ENCODE peak calls at places on chromosomes 7 and 10, in seven cellular contexts. T, H, L, N, X, D and R are unnamed samples.

GRCh38 chr7:91846436-91846835 is 34.1 kb downstream of the MTERF1 start:
- DNase-seq in T (peak; percentile 49), H (no peak), L (no peak), N (no peak), X (no peak), D (no peak), R (no peak)

GRCh38 chr7:11567571-11567970 is 264.4 kb downstream of the THSD7A start:
- DNase-seq in T (no peak), H (no peak), L (no peak), N (peak; percentile 9), X (no peak), D (no peak), R (no peak)

GRCh38 chr7:33762903-33763295 is 142.4 kb upstream of the BMPER start:
- DNase-seq in T (no peak), H (no peak), L (no peak), N (no peak), X (no peak), D (no peak), R (no peak)

GRCh38 chr7:102864958-102865357 is 47.8 kb upstream of the LRRC17 start:
- DNase-seq in T (no peak), H (no peak), L (no peak), N (peak; percentile 86), X (no peak), D (no peak), R (no peak)

GRCh38 chr10:133316266-133316665 is 7.6 kb downstream of the ZNF511 start:
- DNase-seq in T (no peak), H (peak; percentile 27), L (no peak), N (no peak), X (no peak), D (no peak), R (no peak)

GRCh38 chr10:98364432-98365102 is 50.4 kb downstream of the PYROXD2 start:
- DNase-seq in T (no peak), H (no peak), L (no peak), N (no peak), X (no peak), D (no peak), R (no peak)

GRCh38 chr7:49010717-49011116 is 86.4 kb downstream of the CDC14C start:
- DNase-seq in T (no peak), H (no peak), L (no peak), N (no peak), X (no peak), D (no peak), R (no peak)

GRCh38 chr10:63700209-63700934 is 179.2 kb downstream of the REEP3 start:
- DNase-seq in T (peak; percentile 98), H (no peak), L (peak; percentile 85), N (peak; percentile 99), X (no peak), D (no peak), R (peak; percentile 42)

GRCh38 chr10:46096909-46097575 is 51.0 kb upstream of the MSMB start:
- DNase-seq in T (peak; percentile 5), H (no peak), L (no peak), N (no peak), X (peak; percentile 22), D (peak; percentile 75), R (no peak)

GRCh38 chr10:103751696-103752287 is 103.6 kb downstream of the SH3PXD2A start:
- DNase-seq in T (no peak), H (no peak), L (no peak), N (no peak), X (no peak), D (no peak), R (no peak)

GRCh38 chr10:6503171-6503570 is 76.9 kb downstream of the PRKCQ start:
- DNase-seq in T (no peak), H (no peak), L (no peak), N (no peak), X (no peak), D (no peak), R (no peak)

GRCh38 chr10:10803273-10803672 is 214.4 kb upstream of the CELF2 start:
- DNase-seq in T (peak; percentile 57), H (no peak), L (no peak), N (no peak), X (no peak), D (no peak), R (no peak)

GRCh38 chr7:49644402-49645166 is 128.9 kb upstream of the VWC2 start:
- DNase-seq in T (no peak), H (peak; percentile 8), L (no peak), N (no peak), X (peak; percentile 14), D (no peak), R (no peak)

GRCh38 chr10:98374176-98374969 is 40.6 kb downstream of the PYROXD2 start:
- DNase-seq in T (peak; percentile 88), H (no peak), L (no peak), N (peak; percentile 78), X (no peak), D (no peak), R (no peak)

GRCh38 chr10:66322777-66323176 is 603.1 kb upstream of the LRRTM3 start:
- DNase-seq in T (no peak), H (no peak), L (no peak), N (peak; percentile 59), X (no peak), D (no peak), R (no peak)

GRCh38 chr10:66322261-66322660 is 603.6 kb upstream of the LRRTM3 start:
- DNase-seq in T (no peak), H (no peak), L (no peak), N (peak; percentile 81), X (peak; percentile 35), D (no peak), R (peak; percentile 6)

GRCh38 chr10:66321746-66322145 is 604.1 kb upstream of the LRRTM3 start:
- DNase-seq in T (no peak), H (no peak), L (no peak), N (peak; percentile 81), X (no peak), D (no peak), R (no peak)

GRCh38 chr10:66318761-66319160 is 607.1 kb upstream of the LRRTM3 start:
- DNase-seq in T (no peak), H (no peak), L (no peak), N (no peak), X (no peak), D (no peak), R (no peak)
- TF ChIP-seq EZH2 in T (no peak), H (no peak), L (no peak), N (no peak), X (no peak), D (no peak), R (no peak)

DNA sequence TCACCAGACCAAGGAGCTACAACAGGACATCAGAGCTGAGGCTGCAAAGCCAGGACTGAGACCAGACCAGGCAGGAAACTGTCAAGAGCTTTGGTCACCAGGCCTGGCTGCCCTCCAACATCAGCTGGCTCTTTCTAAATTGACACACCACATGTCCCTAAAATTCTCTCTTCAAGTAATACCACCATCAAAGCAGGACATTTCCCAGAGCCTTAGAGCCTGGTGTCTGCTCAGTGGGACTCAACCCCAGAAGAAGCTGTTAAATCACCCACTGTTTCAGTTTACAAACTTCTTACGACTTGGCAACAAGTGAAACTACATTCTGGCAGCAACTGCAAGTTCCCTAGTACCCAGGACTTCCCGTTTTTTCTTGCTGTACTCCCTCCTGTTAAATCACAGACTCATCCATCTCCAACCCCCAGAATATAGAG is 3.8 kb upstream of the IL6 start:
- DNase-seq in T (peak; percentile 58), H (no peak), L (no peak), N (peak; percentile 24), X (no peak), D (peak; percentile 35), R (peak; percentile 34)
- TF ChIP-seq EZH2phosphoT487 in T (no peak), H (no peak), L (no peak), N (no peak), X (no peak), D (no peak), R (no peak)

GRCh38 chr7:142554555-142555532 is 194.4 kb upstream of the PRSS1 start:
- DNase-seq in T (peak; percentile 58), H (no peak), L (no peak), N (no peak), X (no peak), D (no peak), R (no peak)

GRCh38 chr7:142560166-142560565 is 189.1 kb upstream of the PRSS1 start:
- DNase-seq in T (peak; percentile 48), H (no peak), L (no peak), N (no peak), X (no peak), D (no peak), R (no peak)

GRCh38 chr7:142553216-142553615 is 196.1 kb upstream of the PRSS1 start:
- DNase-seq in T (peak; percentile 52), H (no peak), L (no peak), N (peak; percentile 32), X (no peak), D (no peak), R (no peak)

GRCh38 chr7:142557971-142558582 is 191.2 kb upstream of the PRSS1 start:
- DNase-seq in T (peak; percentile 69), H (peak; percentile 84), L (peak; percentile 51), N (peak; percentile 79), X (peak; percentile 70), D (peak; percentile 75), R (peak; percentile 44)

GRCh38 chr7:142556745-142557144 is 192.5 kb upstream of the PRSS1 start:
- DNase-seq in T (peak; percentile 98), H (peak; percentile 59), L (peak; percentile 71), N (peak; percentile 97), X (no peak), D (peak; percentile 85), R (peak; percentile 65)
- H3K4me2 ChIP-seq in T (peak overlapping the region; percentile 50), H (no peak overlapping the region), L (peak overlapping the region; percentile 65), N (peak overlapping the region; percentile 73), X (no peak overlapping the region), D (peak overlapping the region; percentile 12), R (no peak overlapping the region)

GRCh38 chr7:157853076-157853788 is 516.4 kb downstream of the DNAJB6 start:
- DNase-seq in T (no peak), H (no peak), L (no peak), N (no peak), X (no peak), D (no peak), R (no peak)
- TF ChIP-seq EZH2 in T (no peak), H (no peak), L (no peak), N (no peak), X (no peak), D (no peak), R (no peak)